ENCODE peak calls at places on chromosomes 3 and 15, in ten cellular contexts. T is adipocyte; C is suprapubic skin; O is left ventricle myocardium inferior; L is A549; S is body of pancreas; W is right cardiac atrium; D is thyroid gland; A is CD8-positive, alpha-beta memory T cell; N is HCT116. K is an unnamed sample. For H3K4me1, the result is how much of the 10 kb centered on the place peaks cover.

GRCh38 chr3:192408007-192408655 is 319.2 kb downstream of the FGF12 start:
- DNase-seq in T (no peak), C (no peak), O (peak), L (no peak), S (no peak), W (peak), D (peak), A (no peak), N (no peak), K (peak)

GRCh38 chr3:101900316-101900715 is 51.0 kb downstream of the NFKBIZ start:
- DNase-seq in T (no peak), C (no peak), O (no peak), L (no peak), S (no peak), W (no peak), D (no peak), A (no peak), N (no peak), K (no peak)

GRCh38 chr15:54045397-54045796 is 67.2 kb downstream of the UNC13C start:
- DNase-seq in T (no peak), C (no peak), O (no peak), L (no peak), S (no peak), W (no peak), D (no peak), A (no peak), N (no peak), K (no peak)

GRCh38 chr3:71478568-71478967 is 105.0 kb downstream of the FOXP1 start:
- DNase-seq in T (no peak), C (no peak), O (no peak), L (no peak), S (no peak), W (no peak), D (no peak), A (no peak), N (no peak), K (no peak)

GRCh38 chr3:134449277-134449676 is 36.5 kb downstream of the ANAPC13 start:
- DNase-seq in T (peak), C (no peak), O (no peak), L (peak), S (peak), W (peak), D (peak), A (no peak), N (no peak), K (no peak)

GRCh38 chr3:2826036-2826435 is 284.1 kb downstream of the IL5RA start:
- DNase-seq in T (no peak), C (no peak), O (no peak), L (no peak), S (no peak), W (no peak), D (no peak), A (no peak), N (no peak), K (no peak)

GRCh38 chr15:40357723-40358491 is at the start of gene DISP2:
- DNase-seq in T (peak), C (peak), O (peak), L (peak), S (peak), W (peak), D (peak), A (peak), N (peak), K (peak)

GRCh38 chr3:125957674-125958510 is 11.1 kb upstream of the ROPN1B start:
- DNase-seq in T (no peak), C (no peak), O (no peak), L (no peak), S (no peak), W (peak), D (no peak), A (no peak), N (no peak), K (no peak)

GRCh38 chr3:87437765-87438164 is 161.4 kb upstream of the POU1F1 start:
- DNase-seq in T (peak), C (no peak), O (no peak), L (peak), S (no peak), W (no peak), D (peak), A (no peak), N (no peak), K (no peak)

GRCh38 chr15:72271895-72272212 is 500 bp downstream of the PARP6 start:
- DNase-seq in T (peak), C (no peak), O (no peak), L (peak), S (no peak), W (no peak), D (no peak), A (no peak), N (no peak), K (no peak)

DNA sequence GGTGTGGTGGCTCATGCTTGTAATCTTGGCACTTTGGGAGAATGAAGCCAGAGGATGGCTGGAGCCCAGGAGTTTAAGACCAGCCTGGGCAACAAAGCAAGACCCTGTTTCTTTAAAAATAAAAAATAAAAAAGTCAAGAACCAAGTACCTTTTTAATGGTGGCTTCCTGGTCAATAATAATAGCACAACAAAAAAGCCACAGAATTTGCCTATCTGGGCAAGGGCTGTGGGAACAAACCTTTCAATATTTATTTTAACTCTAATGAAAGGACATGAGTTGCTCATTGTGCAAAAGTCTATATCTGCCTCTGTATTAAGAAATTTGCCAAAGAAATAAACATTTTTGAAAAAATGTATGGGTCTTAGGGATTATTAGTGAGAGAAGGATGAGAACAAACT is 2.1 kb downstream of the ZNF609 start:
- DNase-seq in T (no peak), C (no peak), O (no peak), L (no peak), S (no peak), W (no peak), D (no peak), A (no peak), N (no peak), K (no peak)
- H3K4me3 ChIP-seq in T (peak), C (no peak), O (peak), L (no peak), S (no peak), W (no peak), D (no peak), A (peak), N (no peak), K (no peak)

DNA sequence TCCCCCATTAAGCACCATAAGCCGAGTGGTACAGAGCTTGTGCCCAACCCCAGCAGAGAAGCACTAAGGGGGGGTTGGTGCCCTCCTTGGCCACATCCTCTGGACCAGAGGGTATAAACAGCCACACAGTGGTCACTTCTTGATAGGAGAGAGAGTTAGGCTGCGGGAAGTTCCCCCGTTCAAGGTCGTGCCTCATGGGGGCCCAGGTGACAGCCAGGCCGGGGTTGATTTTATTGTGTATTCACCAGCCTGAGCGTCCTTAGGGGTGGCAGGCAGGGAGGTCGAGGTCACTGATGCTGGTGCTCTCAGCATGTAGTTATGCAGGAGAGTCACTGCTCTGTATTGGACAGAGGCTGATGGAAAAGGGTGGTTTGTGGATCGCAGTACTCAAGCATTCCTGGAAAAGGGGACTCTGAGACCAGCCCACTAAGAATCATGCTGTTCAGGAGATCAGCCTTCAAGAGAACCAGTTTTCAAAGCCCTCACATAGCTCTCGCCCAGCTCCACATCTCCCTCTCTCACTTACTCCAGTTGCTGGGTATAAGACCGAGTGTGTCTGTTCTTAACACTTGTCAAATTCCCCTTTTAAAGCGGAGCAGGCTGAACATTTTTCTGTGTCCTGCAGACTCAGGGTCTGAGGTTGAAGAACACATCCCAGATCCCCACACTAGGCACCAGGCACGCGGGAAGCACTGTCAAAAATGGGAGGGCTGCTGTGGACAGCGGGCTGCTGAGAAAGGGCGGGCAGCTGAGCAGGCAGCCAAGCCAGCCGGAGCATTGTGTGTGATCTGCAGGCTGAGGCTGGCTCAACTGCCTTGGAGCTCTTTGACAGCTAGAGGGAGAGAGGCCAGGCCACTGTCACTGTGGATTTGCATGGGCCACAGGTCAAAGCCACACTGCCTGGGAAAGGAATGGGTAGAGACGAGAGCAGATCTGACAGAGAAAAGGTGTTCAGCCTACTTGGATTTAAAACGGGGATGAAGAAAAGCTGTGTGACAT is 279.3 kb upstream of the LRRFIP2 start:
- DNase-seq in T (no peak), C (no peak), O (peak), L (no peak), S (peak), W (peak), D (peak), A (no peak), N (no peak), K (peak)
- H3K4me1 ChIP-seq in T (under half), C (half or more), O (half or more), L (under half), S (under half), W (under half), D (half or more), A (under half), N (under half), K (half or more)

GRCh38 chr3:183541235-183541655 is 14.3 kb downstream of the KLHL6 start:
- DNase-seq in T (no peak), C (no peak), O (no peak), L (no peak), S (no peak), W (no peak), D (no peak), A (no peak), N (no peak), K (no peak)
- H3K4me3 ChIP-seq in T (no peak), C (no peak), O (no peak), L (no peak), S (no peak), W (no peak), D (no peak), A (no peak), N (no peak), K (no peak)

GRCh38 chr3:46925585-46925934 is 48.0 kb downstream of the PTH1R start:
- DNase-seq in T (no peak), C (no peak), O (peak), L (no peak), S (no peak), W (peak), D (peak), A (no peak), N (no peak), K (peak)

GRCh38 chr3:46923559-46924350 is 46.2 kb downstream of the PTH1R start:
- DNase-seq in T (peak), C (no peak), O (no peak), L (peak), S (peak), W (peak), D (no peak), A (peak), N (no peak), K (peak)

GRCh38 chr3:46926039-46926438 is 48.5 kb downstream of the PTH1R start:
- DNase-seq in T (no peak), C (no peak), O (no peak), L (peak), S (no peak), W (peak), D (peak), A (no peak), N (no peak), K (peak)

GRCh38 chr3:46926447-46926846 is 48.9 kb downstream of the PTH1R start:
- DNase-seq in T (no peak), C (no peak), O (no peak), L (no peak), S (no peak), W (peak), D (no peak), A (no peak), N (no peak), K (peak)

DNA sequence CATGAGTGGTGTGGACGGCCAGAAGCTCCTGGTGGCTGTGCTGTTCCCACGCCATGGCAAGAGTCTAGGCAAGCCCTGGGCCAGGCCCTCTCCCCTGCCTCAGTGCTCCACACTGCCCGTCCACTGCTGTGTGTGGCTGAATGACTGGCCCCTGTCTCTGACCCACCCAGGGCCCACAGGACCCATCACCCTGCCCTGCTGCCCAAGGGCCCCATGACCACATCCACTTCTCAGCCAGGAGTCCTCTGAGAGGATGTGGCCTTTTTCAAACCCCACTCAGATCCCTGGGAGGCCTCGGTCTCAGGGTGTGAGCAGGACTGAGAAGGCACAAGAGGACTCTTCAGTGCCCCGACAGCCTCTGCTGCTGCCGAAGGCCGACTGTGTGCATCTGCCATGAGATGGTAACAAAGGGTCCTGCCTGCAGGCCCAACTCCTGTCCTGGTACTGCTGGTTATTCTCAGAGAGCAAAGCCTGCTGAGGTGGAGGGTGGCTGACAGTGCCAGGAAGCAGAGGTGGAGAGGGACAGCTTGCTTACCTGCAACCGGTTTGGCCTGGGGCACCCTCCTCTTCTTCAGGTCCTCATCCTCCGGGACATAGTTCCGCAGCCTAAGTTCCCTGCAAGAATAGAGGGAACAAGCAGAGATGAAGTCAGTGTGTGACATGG is 47.5 kb downstream of the PTH1R start:
- DNase-seq in T (no peak), C (no peak), O (no peak), L (no peak), S (no peak), W (peak), D (no peak), A (no peak), N (no peak), K (peak)
- H3K4me1 ChIP-seq in T (under half), C (under half), O (half or more), L (under half), S (under half), W (under half), D (under half), A (under half), N (under half), K (half or more)

DNA sequence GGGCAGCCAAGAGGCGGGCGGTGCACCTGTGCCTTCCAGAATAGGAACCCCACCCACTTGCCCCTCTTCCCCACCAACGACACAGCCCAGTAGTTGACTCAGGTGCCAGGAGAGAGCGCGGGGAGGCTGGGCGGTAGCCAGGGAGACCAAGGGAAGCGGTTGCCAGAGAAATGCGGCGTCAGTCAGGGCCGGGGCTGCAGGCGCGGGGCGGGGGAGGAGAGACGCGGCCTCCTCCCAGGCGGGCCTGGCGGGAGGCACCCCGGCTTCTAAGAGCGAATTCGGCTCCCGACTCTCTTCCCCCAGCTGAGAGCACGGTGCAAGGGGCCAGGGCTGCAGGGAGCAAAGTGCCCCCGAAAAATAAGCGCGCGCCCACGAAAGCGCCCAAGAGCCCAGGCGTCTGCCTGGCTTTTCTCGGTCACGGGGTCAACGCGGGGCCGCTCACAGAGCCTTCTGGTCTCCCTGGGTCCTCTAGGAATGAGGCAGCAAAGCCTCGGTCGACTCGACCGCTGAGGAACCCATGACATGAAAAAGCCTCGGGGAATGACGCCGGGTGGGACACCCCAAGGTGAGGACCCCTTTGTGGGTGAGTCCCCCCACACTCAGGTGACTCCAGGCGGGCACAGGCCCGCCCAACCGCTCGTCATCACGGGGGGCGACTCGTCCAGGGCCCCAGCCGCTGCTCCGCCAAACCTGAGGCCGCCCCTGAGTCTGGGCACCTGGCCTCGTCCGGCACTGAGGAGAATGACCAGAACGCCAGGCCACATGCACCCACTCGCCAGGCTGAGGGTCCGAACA is 716 bp downstream of the CPEB1 start:
- DNase-seq in T (no peak), C (no peak), O (no peak), L (no peak), S (peak), W (no peak), D (peak), A (no peak), N (no peak), K (peak)
- H3K4me3 ChIP-seq in T (peak), C (peak), O (peak), L (peak), S (no peak), W (peak), D (peak), A (no peak), N (no peak), K (peak)

GRCh38 chr3:73608805-73609641 is 15.7 kb downstream of the PDZRN3 start:
- DNase-seq in T (no peak), C (no peak), O (no peak), L (no peak), S (no peak), W (no peak), D (no peak), A (no peak), N (no peak), K (no peak)
- H3K4me1 ChIP-seq in T (half or more), C (under half), O (half or more), L (under half), S (under half), W (under half), D (under half), A (under half), N (under half), K (half or more)

GRCh38 chr3:62876064-62876463 is 848 bp upstream of the CADPS start:
- DNase-seq in T (peak), C (no peak), O (peak), L (peak), S (peak), W (peak), D (peak), A (no peak), N (no peak), K (peak)
- H3K4me3 ChIP-seq in T (no peak), C (no peak), O (peak), L (no peak), S (no peak), W (no peak), D (no peak), A (no peak), N (no peak), K (no peak)